ENCODE peak calls at places on chromosomes 3 and 15, in four cellular contexts. W is heart left ventricle; S is naive thymus-derived CD4-positive, alpha-beta T cell; R is heart right ventricle. C is an unnamed sample.

GRCh38 chr3:52052831-52053306 is 3.5 kb downstream of the DUSP7 start:
- DNase-seq in W (peak; percentile 95), S (peak; percentile 20), R (peak; percentile 96), C (no peak)

GRCh38 chr3:14525685-14526631 is 14.2 kb downstream of the GRIP2 start:
- DNase-seq in W (peak; percentile 35), S (no peak), R (no peak), C (no peak)

GRCh38 chr15:45855907-45856579 is 221.2 kb downstream of the SQOR start:
- DNase-seq in W (no peak), S (no peak), R (no peak), C (no peak)

GRCh38 chr3:50807266-50807665 is 132.5 kb downstream of the DOCK3 start:
- DNase-seq in W (peak; percentile 36), S (no peak), R (peak; percentile 28), C (no peak)

GRCh38 chr3:185959609-185960517 is 22.0 kb upstream of the TRA2B start:
- DNase-seq in W (no peak), S (peak; percentile 53), R (no peak), C (peak; percentile 76)

GRCh38 chr15:55407631-55407948 is 569 bp downstream of the CCPG1 start:
- DNase-seq in W (no peak), S (no peak), R (no peak), C (no peak)

GRCh38 chr15:89442671-89443307 is 53.6 kb downstream of the RHCG start:
- DNase-seq in W (no peak), S (no peak), R (no peak), C (no peak)

GRCh38 chr3:23865595-23866396 is 51.0 kb downstream of the NKIRAS1 start:
- DNase-seq in W (peak; percentile 47), S (no peak), R (peak; percentile 19), C (peak; percentile 33)

GRCh38 chr3:172676208-172676920 is 34.5 kb downstream of the NCEH1 start:
- DNase-seq in W (peak; percentile 48), S (no peak), R (peak; percentile 39), C (no peak)

GRCh38 chr3:148079370-148079769 is 618.3 kb upstream of the AGTR1 start:
- DNase-seq in W (no peak), S (no peak), R (no peak), C (no peak)

GRCh38 chr3:52145736-52146110 is 8.5 kb downstream of the POC1A start:
- DNase-seq in W (no peak), S (no peak), R (no peak), C (no peak)

GRCh38 chr15:31402511-31403056 is 75.9 kb downstream of the KLF13 start:
- DNase-seq in W (peak; percentile 81), S (no peak), R (peak; percentile 75), C (peak; percentile 87)

GRCh38 chr15:77959094-77959879 is 118.2 kb downstream of the TBC1D2B start:
- DNase-seq in W (peak; percentile 77), S (peak; percentile 57), R (peak; percentile 75), C (no peak)

GRCh38 chr3:172471903-172472302 is 23.6 kb upstream of the GHSR start:
- DNase-seq in W (no peak), S (no peak), R (no peak), C (no peak)

GRCh38 chr3:115217678-115218451 is 70.8 kb upstream of the ZBTB20 start:
- DNase-seq in W (no peak), S (peak; percentile 3), R (peak; percentile 26), C (peak; percentile 36)

GRCh38 chr3:63232764-63233396 is 45.2 kb upstream of the SYNPR start:
- DNase-seq in W (no peak), S (no peak), R (no peak), C (no peak)

GRCh38 chr15:90860942-90861675 is 7.3 kb upstream of the FURIN start:
- DNase-seq in W (no peak), S (no peak), R (no peak), C (no peak)

DNA sequence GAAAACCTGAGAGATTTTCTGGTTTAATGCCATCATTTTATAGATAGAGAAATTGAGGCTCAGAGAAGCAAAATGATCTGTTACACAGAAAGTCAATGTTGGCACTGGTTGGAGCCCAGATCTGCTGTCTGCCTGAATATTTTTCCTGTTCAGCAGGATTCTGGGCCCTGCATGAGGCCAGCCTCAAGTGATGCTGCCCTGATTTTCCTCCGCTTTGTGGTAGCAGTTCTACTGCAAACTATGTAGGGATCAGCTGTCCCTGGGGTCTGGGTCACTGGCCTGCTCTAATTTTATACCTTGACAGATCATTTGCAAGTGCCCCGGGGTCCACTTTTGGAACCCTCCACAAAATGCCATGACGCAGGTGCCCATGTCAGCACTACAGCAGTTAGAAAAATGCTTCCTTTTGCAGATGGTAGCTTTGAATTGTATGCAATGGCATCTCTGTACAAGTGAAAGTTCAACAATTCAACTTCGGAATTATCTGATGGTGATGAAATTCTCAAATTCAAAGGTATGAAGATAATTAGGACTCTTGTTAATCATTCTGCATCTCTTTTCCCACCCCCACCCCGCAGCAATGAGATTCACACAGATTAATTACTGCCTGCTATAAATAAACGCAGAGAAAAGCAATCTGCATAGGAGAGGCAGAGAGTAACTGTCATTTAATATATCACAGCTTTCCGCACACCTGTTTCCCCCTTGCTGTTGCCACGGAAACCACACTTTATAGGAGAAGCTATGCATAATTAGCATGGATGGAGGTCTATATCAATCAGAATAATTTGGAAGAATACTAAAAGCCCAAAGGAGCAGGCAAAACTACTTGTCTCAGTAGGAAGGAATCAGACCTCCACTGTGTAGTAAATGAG is 222.6 kb downstream of the PDCD6IP start:
- DNase-seq in W (no peak), S (peak; percentile 7), R (no peak), C (no peak)
- H3K4me3 ChIP-seq in W (no peak overlapping the region), S (no peak overlapping the region), R (no peak overlapping the region), C (no peak overlapping the region)

GRCh38 chr15:72154316-72154715 is 36.1 kb downstream of the SENP8 start:
- DNase-seq in W (no peak), S (no peak), R (no peak), C (no peak)

GRCh38 chr15:72153269-72153668 is 35.1 kb downstream of the SENP8 start:
- DNase-seq in W (no peak), S (no peak), R (no peak), C (no peak)

GRCh38 chr15:72156928-72157327 is 38.7 kb downstream of the SENP8 start:
- DNase-seq in W (no peak), S (no peak), R (no peak), C (no peak)

GRCh38 chr15:72155635-72156616 is 37.7 kb downstream of the SENP8 start:
- DNase-seq in W (peak; percentile 87), S (peak; percentile 72), R (peak; percentile 88), C (peak; percentile 31)

DNA sequence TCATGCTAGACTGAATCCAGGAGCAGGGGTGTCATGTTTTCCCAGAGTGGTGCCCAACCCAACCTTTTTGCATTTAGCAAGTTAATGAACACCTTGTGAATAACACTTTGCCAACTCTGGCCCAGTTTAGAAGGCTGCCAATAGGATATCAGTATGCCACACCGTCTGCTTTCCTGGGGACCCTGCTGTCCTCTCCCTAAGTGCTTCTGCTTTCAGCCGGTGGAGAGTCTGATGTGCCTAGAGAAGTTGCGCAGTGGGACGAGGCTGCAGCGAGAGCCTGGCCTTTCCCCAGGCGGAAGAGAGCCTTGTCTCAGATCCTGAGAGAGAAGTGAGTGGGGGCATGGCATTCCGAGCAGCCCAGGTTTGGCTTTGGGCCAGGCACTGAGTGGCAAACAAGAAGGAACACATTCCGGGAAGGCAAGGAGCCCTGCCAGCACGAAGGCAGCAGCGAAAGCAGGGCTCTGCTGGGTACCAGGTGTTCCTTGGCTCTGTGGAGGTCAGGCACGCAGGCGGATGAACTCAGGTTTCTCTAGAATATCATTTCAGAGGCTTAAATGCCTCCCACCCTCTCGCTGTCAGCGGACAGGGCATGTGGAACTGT is 36.9 kb downstream of the SENP8 start:
- DNase-seq in W (peak; percentile 83), S (no peak), R (peak; percentile 46), C (no peak)
- H3K4me3 ChIP-seq in W (peak overlapping the region; percentile 64), S (no peak overlapping the region), R (peak overlapping the region; percentile 64), C (peak overlapping the region; percentile 39)

GRCh38 chr15:63498815-63499549 is 5.4 kb upstream of the USP3 start:
- DNase-seq in W (no peak), S (no peak), R (no peak), C (no peak)

GRCh38 chr15:63502137-63502801 is 2.1 kb upstream of the USP3 start:
- DNase-seq in W (no peak), S (no peak), R (no peak), C (no peak)

GRCh38 chr15:63501256-63502089 is 2.9 kb upstream of the USP3 start:
- DNase-seq in W (peak; percentile 90), S (no peak), R (peak; percentile 86), C (peak; percentile 92)

GRCh38 chr15:63499611-63500010 is 4.8 kb upstream of the USP3 start:
- DNase-seq in W (no peak), S (no peak), R (no peak), C (no peak)

DNA sequence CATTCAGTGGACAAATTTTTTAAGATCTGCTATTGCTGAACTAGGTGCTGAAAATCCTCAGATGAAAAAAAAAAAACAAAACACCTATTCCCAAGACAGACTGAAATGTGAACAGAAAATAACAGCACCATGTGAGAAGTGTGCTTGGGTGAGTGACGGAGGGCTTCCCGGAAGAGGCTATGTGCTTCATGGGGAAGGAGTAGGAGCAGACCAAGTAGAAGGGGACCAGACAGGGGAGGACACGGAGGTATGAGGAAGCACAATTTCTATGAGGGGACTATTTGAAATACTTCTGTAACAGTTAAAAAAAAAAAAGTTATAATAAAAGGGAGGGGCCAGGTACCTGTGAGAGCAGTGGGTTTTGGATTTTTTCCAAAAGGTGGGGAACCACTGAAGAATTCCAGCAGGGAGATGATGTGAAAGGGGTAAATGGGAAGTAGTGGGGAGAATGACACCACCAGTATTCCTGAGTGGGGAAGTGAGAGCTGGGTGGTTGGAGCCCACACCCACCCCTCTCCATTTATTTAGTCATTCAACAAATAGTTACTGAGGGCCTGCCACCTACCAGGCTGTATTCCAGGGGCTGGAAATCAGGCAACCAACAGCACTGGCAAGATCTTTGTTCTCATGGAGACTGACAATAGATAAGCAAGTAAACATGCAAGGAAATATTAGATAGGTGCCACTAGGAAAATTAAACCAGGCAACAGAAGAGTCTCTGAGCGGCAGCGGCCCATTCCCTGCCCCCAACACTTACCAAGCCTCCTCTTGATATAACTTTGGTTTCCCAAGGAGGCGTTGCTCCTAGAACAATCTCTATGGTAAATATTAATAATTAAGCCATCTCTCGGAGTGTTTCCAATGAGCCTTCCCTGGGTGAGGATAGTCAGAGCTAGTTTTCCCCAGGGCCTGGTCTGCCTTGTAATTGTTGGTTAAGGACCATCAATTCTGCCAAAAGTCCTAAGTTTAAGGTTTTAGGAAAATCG is 3.8 kb upstream of the USP3 start:
- DNase-seq in W (no peak), S (no peak), R (no peak), C (no peak)
- H3K4me3 ChIP-seq in W (peak overlapping the region; percentile 47), S (peak overlapping the region; percentile 36), R (peak overlapping the region; percentile 38), C (peak overlapping the region; percentile 10)

DNA sequence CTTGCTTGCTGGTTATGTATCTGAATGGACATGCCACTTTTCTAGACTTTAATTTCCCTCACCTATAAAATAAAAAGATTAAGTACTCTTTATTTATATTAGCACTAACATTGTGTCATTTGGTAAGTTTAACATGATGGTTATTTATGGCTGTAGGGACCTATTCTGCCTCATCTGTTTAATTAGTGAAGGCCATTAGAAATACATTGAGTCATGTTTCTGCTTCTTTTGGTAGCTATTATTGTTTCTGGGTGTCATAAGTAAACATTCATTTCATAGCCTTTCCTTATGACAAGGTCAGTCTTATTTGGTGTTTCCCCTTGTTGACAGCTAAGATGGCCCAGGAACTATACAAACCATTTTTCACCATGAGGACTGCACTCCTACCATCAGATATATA is 39.4 kb downstream of the SRP14 start:
- DNase-seq in W (no peak), S (no peak), R (no peak), C (no peak)
- H3K4me3 ChIP-seq in W (no peak overlapping the region), S (no peak overlapping the region), R (no peak overlapping the region), C (no peak overlapping the region)